ENCODE peak calls at places on chromosomes 3 and 15, in ten cellular contexts. K is IMR-90, T is AG10803, Q is kidney, P is breast epithelium, U is dorsolateral prefrontal cortex, W is choroid plexus epithelial cell, O is brain microvascular endothelial cell, E is neural crest cell, B is heart left ventricle. I is an unnamed sample.

GRCh38 chr3:105518806-105519418 is 152.2 kb downstream of the ALCAM start:
- DNase-seq in P (no peak), O (peak; percentile 39), W (peak; percentile 81), E (no peak), Q (no peak), B (no peak), T (peak; percentile 69), K (peak; percentile 73), U (no peak), I (no peak)

GRCh38 chr3:183532620-183533409 is 22.7 kb downstream of the KLHL6 start:
- DNase-seq in U (no peak), O (no peak), B (no peak), Q (no peak), K (no peak), T (no peak), E (no peak), P (no peak), W (no peak), I (no peak)

GRCh38 chr3:126083138-126083445 is 832 bp downstream of the SLC41A3 start:
- DNase-seq in E (no peak), W (no peak), U (no peak), O (no peak), B (no peak), T (no peak), K (no peak), Q (no peak), P (no peak), I (no peak)

GRCh38 chr3:48404440-48405342 is 25.2 kb downstream of the PLXNB1 start:
- DNase-seq in E (no peak), U (peak; percentile 24), T (no peak), B (no peak), K (no peak), W (no peak), P (peak; percentile 27), Q (peak; percentile 29), O (no peak), I (no peak)

GRCh38 chr15:88401972-88402656 is 65.1 kb downstream of the MRPL46 start:
- DNase-seq in B (peak; percentile 63), U (peak; percentile 75), Q (no peak), P (no peak), K (no peak), T (no peak), E (no peak), W (no peak), O (no peak), I (no peak)

GRCh38 chr3:8854656-8855055 is 85.2 kb upstream of the OXTR start:
- DNase-seq in B (no peak), K (peak; percentile 65), Q (no peak), E (no peak), U (no peak), P (no peak), T (peak; percentile 68), O (no peak), W (no peak), I (no peak)

GRCh38 chr3:45771831-45772230 is 24.5 kb downstream of the SLC6A20 start:
- DNase-seq in T (no peak), Q (no peak), W (no peak), U (no peak), P (no peak), E (no peak), O (no peak), B (peak; percentile 5), K (no peak), I (no peak)

GRCh38 chr15:51869074-51869425 is 39.6 kb downstream of the TMOD3 start:
- DNase-seq in U (no peak), K (peak; percentile 91), E (no peak), P (no peak), O (peak; percentile 90), B (no peak), Q (no peak), W (peak; percentile 91), T (peak; percentile 78), I (no peak)

GRCh38 chr3:158384019-158384418 is 187.0 kb upstream of the MLF1 start:
- DNase-seq in T (no peak), U (no peak), E (no peak), Q (no peak), K (no peak), P (no peak), O (no peak), W (no peak), B (no peak), I (no peak)

GRCh38 chr3:142282503-142282902 is 57.1 kb upstream of the GK5 start:
- DNase-seq in K (no peak), P (no peak), T (no peak), U (no peak), W (no peak), B (no peak), Q (no peak), O (no peak), E (no peak), I (no peak)

GRCh38 chr15:36950371-36950770 is 150.0 kb downstream of the MEIS2 start:
- DNase-seq in W (no peak), B (no peak), E (no peak), T (no peak), P (no peak), K (no peak), Q (no peak), U (no peak), O (no peak), I (no peak)

GRCh38 chr3:132161608-132162007 is 126.8 kb upstream of the CPNE4 start:
- DNase-seq in P (no peak), U (no peak), T (no peak), O (no peak), B (no peak), K (no peak), E (no peak), Q (no peak), W (peak; percentile 11), I (no peak)

GRCh38 chr3:149902498-149903139 is 68.1 kb downstream of the PFN2 start:
- DNase-seq in O (no peak), B (no peak), Q (no peak), T (no peak), K (no peak), P (no peak), U (no peak), W (peak; percentile 36), E (no peak), I (no peak)
- TF ChIP-seq CTCF in O (peak; percentile 8), B (peak; percentile 10), Q (no peak), T (peak; percentile 41), K (no peak), P (no peak), U (peak; percentile 30), W (no peak), E (peak; percentile 46), I (peak; percentile 16)

GRCh38 chr15:61835476-61836106 is 224.7 kb downstream of the VPS13C start:
- DNase-seq in Q (no peak), B (peak; percentile 55), P (peak; percentile 42), E (peak; percentile 71), O (peak; percentile 65), W (peak; percentile 74), T (peak; percentile 55), U (peak; percentile 72), K (peak; percentile 48), I (peak; percentile 54)
- TF ChIP-seq CTCF in Q (peak; percentile 85), B (peak; percentile 89), P (peak; percentile 79), E (peak; percentile 95), O (peak; percentile 96), W (peak; percentile 97), T (peak; percentile 93), U (peak; percentile 97), K (peak; percentile 85), I (peak; percentile 89)

GRCh38 chr15:84750583-84751092 is 2.2 kb downstream of the ZNF592 start:
- DNase-seq in K (no peak), E (no peak), P (no peak), T (no peak), B (no peak), U (no peak), O (no peak), W (no peak), Q (no peak), I (no peak)

GRCh38 chr15:84747423-84748273 is 744 bp upstream of the ZNF592 start:
- DNase-seq in B (peak; percentile 79), O (peak; percentile 59), P (peak; percentile 69), T (peak; percentile 62), Q (peak; percentile 94), K (peak; percentile 60), U (peak; percentile 72), W (peak; percentile 66), E (peak; percentile 66), I (no peak)

GRCh38 chr15:84749111-84749991 is 959 bp downstream of the ZNF592 start:
- DNase-seq in K (no peak), T (peak; percentile 43), U (no peak), W (peak; percentile 41), O (peak; percentile 18), B (peak; percentile 51), Q (peak; percentile 80), E (no peak), P (peak; percentile 30), I (no peak)

GRCh38 chr15:84752195-84752594 is 3.8 kb downstream of the ZNF592 start:
- DNase-seq in P (no peak), K (no peak), T (no peak), B (no peak), E (no peak), Q (no peak), U (no peak), W (no peak), O (no peak), I (no peak)

DNA sequence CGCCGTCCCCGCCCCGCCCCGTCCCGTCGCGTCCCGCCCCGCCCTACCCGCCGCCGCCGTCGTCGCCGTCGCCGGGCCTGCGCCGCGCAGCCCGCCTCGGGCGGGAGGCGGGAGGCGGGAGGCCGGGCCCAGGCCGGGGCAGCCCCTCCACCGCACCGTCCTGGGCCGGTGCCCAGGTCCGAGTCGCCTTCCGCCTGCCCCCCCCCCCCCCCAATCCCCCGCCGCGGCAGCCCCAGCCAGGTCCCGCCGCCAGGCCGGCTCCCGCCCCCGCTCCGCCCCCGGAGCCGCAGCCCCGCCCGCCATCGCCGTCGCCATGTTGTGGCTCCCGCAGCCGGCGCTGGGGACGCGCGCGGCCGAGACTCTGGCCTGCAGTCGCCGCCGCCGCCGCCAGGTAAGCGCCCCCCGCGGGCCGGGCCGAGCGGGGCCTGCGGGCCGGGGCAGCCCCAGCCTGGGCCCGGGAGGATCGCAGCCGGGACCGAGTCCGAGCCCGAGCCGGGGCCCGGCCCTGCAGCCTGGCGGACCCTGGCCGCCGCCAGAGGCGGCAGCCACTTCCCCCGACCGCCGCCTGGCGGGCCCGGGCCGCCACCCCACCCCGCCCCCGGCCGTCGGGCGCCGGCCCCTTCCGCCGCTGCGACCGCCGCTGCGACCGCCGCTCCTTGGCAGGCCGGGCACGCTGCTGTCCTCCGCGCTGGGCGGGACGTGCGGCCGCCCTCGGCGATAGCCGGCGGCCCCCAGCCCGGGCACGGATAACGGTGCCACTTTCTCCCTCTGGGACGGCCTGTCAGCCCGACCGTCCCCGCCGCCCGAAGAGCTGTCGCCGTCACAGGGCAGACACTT is at the start of gene ZNF592:
- DNase-seq in O (peak; percentile 34), E (peak; percentile 59), T (peak; percentile 83), W (peak; percentile 76), Q (peak; percentile 95), K (peak; percentile 70), P (peak; percentile 77), U (peak; percentile 80), B (peak; percentile 92), I (no peak)
- TF ChIP-seq CTCF in O (peak; percentile 31), E (peak; percentile 48), T (no peak), W (no peak), Q (peak; percentile 2), K (peak; percentile 33), P (no peak), U (no peak), B (no peak), I (no peak)

DNA sequence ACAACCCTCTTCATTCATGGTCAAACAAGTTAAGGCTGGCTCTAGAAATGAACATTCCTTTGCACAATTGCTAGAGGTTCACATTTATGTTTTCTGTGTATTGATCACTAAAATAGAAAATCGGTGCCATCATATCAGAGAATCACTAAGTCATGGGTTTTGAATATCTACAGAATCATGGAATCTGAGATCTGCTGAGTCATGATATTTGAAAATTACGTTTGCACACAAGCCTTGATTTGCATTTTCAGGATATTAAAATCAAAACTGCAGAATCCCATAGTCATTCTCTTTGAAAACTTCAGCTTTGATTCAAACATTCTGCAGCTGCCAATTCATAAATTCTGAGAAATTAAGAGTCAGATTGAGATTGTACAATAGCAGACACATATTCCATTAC is 26.1 kb upstream of the CHRNA7 start:
- DNase-seq in Q (no peak), O (no peak), E (no peak), K (no peak), W (no peak), U (no peak), P (no peak), T (no peak), B (no peak), I (no peak)
- TF ChIP-seq CTCF in Q (no peak), O (no peak), E (no peak), K (no peak), W (no peak), U (no peak), P (no peak), T (no peak), B (no peak), I (no peak)